ENCODE peak calls at places on chromosome 15, in four cellular contexts. Z is H1, P is SK-N-SH, C is GM12878. S is an unnamed sample.
A peak's percentile ranks its signal among the peaks of the same experiment; 100 is the strongest.

GRCh38 chr15:66852064-66852905 is 150.2 kb downstream of the SMAD6 start:
- DNase-seq in Z (peak; percentile 47), P (no peak), C (no peak), S (no peak)

GRCh38 chr15:40859206-40859851 is 14.7 kb downstream of the RHOV start:
- DNase-seq in C (no peak), P (peak; percentile 84), Z (peak; percentile 98), S (peak; percentile 69)

GRCh38 chr15:80744826-80745225 is 34.3 kb upstream of the CEMIP start:
- DNase-seq in Z (no peak), P (no peak), C (no peak), S (no peak)

GRCh38 chr15:63531586-63531985 is 27.2 kb downstream of the USP3 start:
- DNase-seq in C (no peak), P (no peak), Z (no peak), S (no peak)

GRCh38 chr15:89577776-89578115 is 2.5 kb downstream of the TICRR start:
- DNase-seq in P (no peak), Z (no peak), C (no peak), S (no peak)

GRCh38 chr15:41946970-41947369 is 25.4 kb downstream of the EHD4 start:
- DNase-seq in Z (no peak), P (no peak), C (no peak), S (no peak)

GRCh38 chr15:87419341-87419740 is 837.2 kb downstream of the NTRK3 start:
- DNase-seq in C (no peak), Z (no peak), P (no peak), S (no peak)

GRCh38 chr15:89052474-89052873 is 35.8 kb upstream of the ABHD2 start:
- DNase-seq in C (no peak), Z (no peak), P (no peak), S (no peak)

GRCh38 chr15:60417112-60417511 is 19.3 kb upstream of the ANXA2 start:
- DNase-seq in P (no peak), Z (no peak), C (no peak), S (no peak)

GRCh38 chr15:66290518-66290917 is 2.9 kb upstream of the DIS3L start:
- DNase-seq in Z (no peak), P (no peak), C (no peak), S (no peak)

GRCh38 chr15:59224474-59224873 is 17.8 kb downstream of the LDHAL6B start:
- DNase-seq in C (no peak), Z (no peak), P (no peak), S (no peak)

GRCh38 chr15:70091649-70092461 is 5.9 kb downstream of the TLE3 start:
- DNase-seq in C (no peak), Z (no peak), P (peak; percentile 81), S (peak; percentile 60)

GRCh38 chr15:100113351-100114075 is 228.3 kb downstream of the ADAMTS17 start:
- DNase-seq in C (no peak), Z (no peak), P (no peak), S (no peak)

GRCh38 chr15:47670365-47670764 is 46.9 kb upstream of the SEMA6D start:
- DNase-seq in Z (no peak), P (no peak), C (no peak), S (no peak)

GRCh38 chr15:89490081-89490480 is 6.3 kb downstream of the RHCG start:
- DNase-seq in Z (no peak), C (no peak), P (no peak), S (no peak)

GRCh38 chr15:50180091-50180490 is 1.9 kb upstream of the SLC27A2 start:
- DNase-seq in P (no peak), Z (no peak), C (no peak), S (no peak)

GRCh38 chr15:60932051-60932915 is 296.8 kb downstream of the RORA start:
- DNase-seq in C (no peak), P (no peak), Z (no peak), S (no peak)

GRCh38 chr15:32042269-32042996 is 12.1 kb downstream of the CHRNA7 start:
- DNase-seq in C (no peak), Z (no peak), P (peak; percentile 51), S (no peak)

GRCh38 chr15:29925227-29926082 is 103.2 kb upstream of the TJP1 start:
- DNase-seq in P (peak; percentile 79), Z (peak; percentile 93), C (no peak), S (peak; percentile 57)

GRCh38 chr15:76432604-76433003 is 96.0 kb downstream of the ISL2 start:
- DNase-seq in P (no peak), Z (no peak), C (no peak), S (no peak)

GRCh38 chr15:90232941-90233700 is 620 bp downstream of the CIB1 start:
- DNase-seq in C (no peak), P (peak; percentile 73), Z (peak; percentile 84), S (peak; percentile 84)

GRCh38 chr15:52021128-52021671 is 2.2 kb downstream of the MAPK6 start:
- DNase-seq in C (no peak), P (peak; percentile 33), Z (no peak), S (peak; percentile 74)

GRCh38 chr15:52220896-52221660 is 29.9 kb upstream of the GNB5 start:
- DNase-seq in C (no peak), Z (no peak), P (no peak), S (no peak)

GRCh38 chr15:70094690-70095311 is 2.9 kb downstream of the TLE3 start:
- DNase-seq in C (no peak), P (no peak), Z (no peak), S (peak; percentile 47)

GRCh38 chr15:48962662-48963523 is 826 bp downstream of the SHC4 start:
- DNase-seq in P (peak; percentile 71), Z (peak; percentile 73), C (no peak), S (no peak)

GRCh38 chr15:75182187-75183131 is 19.2 kb upstream of the C15orf39 start:
- DNase-seq in Z (no peak), P (no peak), C (no peak), S (peak; percentile 90)

GRCh38 chr15:58856090-58856489 is 77.4 kb downstream of the SLTM start:
- DNase-seq in Z (no peak), P (no peak), C (no peak), S (no peak)

GRCh38 chr15:22918056-22918455 is 62.1 kb downstream of the CYFIP1 start:
- DNase-seq in Z (no peak), C (no peak), P (no peak), S (no peak)

GRCh38 chr15:59741274-59741906 is 52.3 kb upstream of the BNIP2 start:
- DNase-seq in Z (no peak), P (peak; percentile 52), C (no peak), S (peak; percentile 18)

GRCh38 chr15:61281328-61281727 is 52.2 kb upstream of the RORA start:
- DNase-seq in C (no peak), P (no peak), Z (no peak), S (no peak)

GRCh38 chr15:88484781-88485246 is 17.3 kb downstream of the MRPS11 start:
- DNase-seq in P (no peak), Z (no peak), C (no peak), S (no peak)

GRCh38 chr15:28935316-28935715 is 49.5 kb downstream of the APBA2 start:
- DNase-seq in P (no peak), Z (peak; percentile 83), C (no peak), S (peak; percentile 58)

GRCh38 chr15:96329403-96329981 is 1.0 kb upstream of the NR2F2 start:
- DNase-seq in Z (no peak), C (no peak), P (no peak), S (no peak)
- TF ChIP-seq TCF12 in Z (no peak), C (no peak), P (no peak), S (no peak)

GRCh38 chr15:73805504-73806089 is 52.4 kb upstream of the INSYN1 start:
- DNase-seq in Z (no peak), C (no peak), P (no peak), S (no peak)
- TF ChIP-seq TCF12 in Z (no peak), C (no peak), P (no peak), S (no peak)

GRCh38 chr15:85692873-85693272 is 101.9 kb downstream of the KLHL25 start:
- DNase-seq in Z (no peak), C (peak; percentile 95), P (no peak), S (no peak)
- TF ChIP-seq TCF12 in Z (no peak), C (peak; percentile 94), P (no peak), S (no peak)

DNA sequence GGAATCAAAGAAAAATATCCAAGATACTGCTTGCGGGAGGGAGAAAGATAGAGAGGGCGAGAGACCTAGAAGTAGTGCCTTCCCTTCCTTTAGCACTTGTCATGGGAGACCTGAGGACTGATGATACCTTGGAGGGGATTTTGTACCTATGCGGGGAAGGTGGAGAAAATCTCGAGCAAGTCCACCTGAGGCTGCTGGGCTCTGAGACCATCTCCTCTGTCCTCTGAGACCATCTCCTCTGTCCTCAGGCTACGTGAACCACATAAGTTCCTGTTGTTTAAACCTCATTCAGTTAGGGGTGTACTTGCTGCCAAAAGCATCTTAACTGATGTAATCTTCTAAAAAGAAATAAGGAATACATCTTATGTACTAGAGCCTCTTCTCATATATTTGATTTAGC is 164.9 kb downstream of the NR2F2 start:
- DNase-seq in P (no peak), C (no peak), Z (no peak), S (no peak)
- TF ChIP-seq TCF12 in P (no peak), C (no peak), Z (no peak), S (no peak)

DNA sequence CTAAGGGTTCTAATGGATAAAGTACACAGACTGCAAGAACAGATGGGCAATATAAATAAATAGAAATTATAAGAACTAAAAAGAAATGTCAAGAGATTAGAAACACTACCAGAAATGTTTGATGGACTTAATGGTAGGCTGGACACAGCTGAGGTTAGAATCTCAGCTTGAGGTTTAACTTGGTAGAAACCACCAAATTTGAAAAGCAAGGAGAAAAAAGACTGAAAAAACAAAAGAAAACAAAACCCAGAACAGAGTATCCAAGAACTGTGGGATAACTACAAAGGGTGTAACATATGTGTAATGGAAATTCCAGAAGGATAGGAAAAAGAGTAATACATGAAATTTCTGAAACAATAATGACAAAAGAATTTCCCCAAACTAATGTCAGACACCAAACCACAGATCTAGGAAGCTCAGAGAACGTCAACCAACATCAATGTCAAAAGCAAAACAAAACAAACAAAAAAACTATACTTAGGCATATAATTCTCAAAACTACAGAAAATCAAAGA is 35.0 kb downstream of the RFX7 start:
- DNase-seq in Z (no peak), P (no peak), C (no peak), S (no peak)
- TF ChIP-seq TCF12 in Z (no peak), P (no peak), C (no peak), S (no peak)